ENCODE peak calls at places on chromosomes 1 and 21, in five cellular contexts. A is stimulated activated CD4-positive, alpha-beta T cell treated with anti-CD3 and anti-CD28 coated beads, Interleukin-2, amount 100 ng/mL, for 48 hours; X is body of pancreas; U is tibial nerve; H is kidney tubule cell. T is an unnamed sample.

GRCh38 chr1:55589656-55590297 is 374.6 kb upstream of the USP24 start:
- DNase-seq in H (no peak), U (peak; percentile 7), A (no peak), X (no peak), T (no peak)

GRCh38 chr1:200780545-200781444 is 42.1 kb downstream of the CAMSAP2 start:
- DNase-seq in X (no peak), H (peak; percentile 11), U (no peak), A (no peak), T (no peak)

GRCh38 chr1:17465186-17465585 is 25.7 kb upstream of the RCC2 start:
- DNase-seq in X (no peak), H (no peak), U (no peak), A (no peak), T (no peak)

GRCh38 chr21:46119565-46120271 is 21.8 kb downstream of the COL6A2 start:
- DNase-seq in A (no peak), U (no peak), X (no peak), H (no peak), T (no peak)

GRCh38 chr1:222786107-222786506 is 28.7 kb upstream of the DISP1 start:
- DNase-seq in U (no peak), H (peak; percentile 30), X (no peak), A (no peak), T (no peak)

GRCh38 chr1:19825298-19825697 is 10.2 kb upstream of the RNF186 start:
- DNase-seq in A (no peak), H (no peak), X (peak; percentile 82), U (no peak), T (no peak)

GRCh38 chr1:225771661-225772322 is 5.8 kb upstream of the SRP9 start:
- DNase-seq in H (no peak), X (no peak), A (no peak), U (no peak), T (no peak)

GRCh38 chr1:194331758-194332157 is 1145.3 kb upstream of the B3GALT2 start:
- DNase-seq in A (no peak), H (no peak), X (no peak), U (no peak), T (no peak)

GRCh38 chr1:94237291-94238226 is at the start of gene ARHGAP29:
- DNase-seq in A (peak; percentile 37), U (peak; percentile 59), H (peak; percentile 94), X (peak; percentile 89), T (no peak)

GRCh38 chr21:46500224-46500861 is 41.7 kb downstream of the DIP2A start:
- DNase-seq in U (no peak), A (no peak), X (no peak), H (peak; percentile 46), T (no peak)

GRCh38 chr1:2468041-2468472 is 8.0 kb upstream of the PLCH2 start:
- DNase-seq in U (no peak), A (peak; percentile 14), H (peak; percentile 17), X (no peak), T (no peak)

GRCh38 chr1:50661626-50662025 is 238.4 kb upstream of the DMRTA2 start:
- DNase-seq in X (no peak), U (no peak), H (peak; percentile 22), A (no peak), T (no peak)

GRCh38 chr1:225442156-225442555 is 14.3 kb upstream of the LBR start:
- DNase-seq in A (no peak), U (no peak), H (no peak), X (no peak), T (no peak)

GRCh38 chr21:29656504-29657227 is 283.1 kb downstream of the GRIK1 start:
- DNase-seq in H (peak; percentile 92), X (no peak), A (no peak), U (no peak), T (no peak)

GRCh38 chr1:16026723-16027484 is 5.1 kb downstream of the CLCNKA start:
- DNase-seq in X (no peak), H (no peak), A (no peak), U (no peak), T (no peak)

GRCh38 chr1:10724052-10724494 is 72.4 kb downstream of the CASZ1 start:
- DNase-seq in X (peak; percentile 91), H (peak; percentile 73), A (no peak), U (no peak), T (no peak)

GRCh38 chr21:16821588-16821987 is 691.3 kb upstream of the CXADR start:
- DNase-seq in A (no peak), H (peak; percentile 37), X (no peak), U (no peak), T (no peak)

GRCh38 chr1:60950431-60951068 is 131.8 kb upstream of the NFIA start:
- DNase-seq in X (no peak), H (no peak), A (no peak), U (no peak), T (no peak)

GRCh38 chr1:223234164-223234501 is 91.1 kb upstream of the TLR5 start:
- DNase-seq in U (no peak), X (no peak), A (no peak), H (no peak), T (no peak)

GRCh38 chr1:4761324-4761723 is 106.9 kb downstream of the AJAP1 start:
- DNase-seq in H (no peak), X (no peak), U (no peak), A (no peak), T (no peak)

GRCh38 chr1:220874201-220874655 is 5.0 kb upstream of the HLX start:
- DNase-seq in U (peak; percentile 67), H (peak; percentile 29), X (peak; percentile 45), A (no peak), T (no peak)

GRCh38 chr1:115145221-115145620 is 55.9 kb upstream of the TSPAN2 start:
- DNase-seq in H (no peak), A (no peak), U (no peak), X (no peak), T (no peak)

GRCh38 chr1:28021064-28021463 is 61.3 kb downstream of the XKR8 start:
- DNase-seq in H (no peak), A (no peak), U (no peak), X (no peak), T (no peak)

GRCh38 chr1:193543259-193543658 is 356.8 kb upstream of the B3GALT2 start:
- DNase-seq in H (no peak), A (no peak), U (no peak), X (no peak), T (no peak)

GRCh38 chr1:116679091-116679827 is 11.7 kb upstream of the IGSF3 start:
- DNase-seq in X (no peak), A (no peak), H (no peak), U (no peak), T (no peak)

GRCh38 chr1:167706931-167707877 is 14.6 kb upstream of the MPZL1 start:
- DNase-seq in A (no peak), X (no peak), H (no peak), U (no peak), T (no peak)

GRCh38 chr1:6588128-6588892 is 8.5 kb downstream of the ZBTB48 start:
- DNase-seq in X (no peak), A (no peak), H (no peak), U (no peak), T (no peak)

GRCh38 chr1:199550384-199551067 is 477.0 kb upstream of the NR5A2 start:
- DNase-seq in A (no peak), U (no peak), H (peak; percentile 23), X (no peak), T (no peak)

GRCh38 chr1:174217787-174218574 is 58.7 kb downstream of the RABGAP1L start:
- DNase-seq in A (no peak), X (no peak), U (no peak), H (peak; percentile 38), T (no peak)

GRCh38 chr1:204837440-204838084 is 33.1 kb upstream of the NFASC start:
- DNase-seq in H (peak; percentile 61), A (peak; percentile 21), X (peak; percentile 33), U (no peak), T (no peak)

GRCh38 chr1:219159946-219160645 is 13.6 kb upstream of the LYPLAL1 start:
- DNase-seq in X (no peak), H (no peak), U (no peak), A (no peak), T (no peak)

GRCh38 chr1:231544943-231545592 is 16.6 kb downstream of the TSNAX start:
- DNase-seq in U (no peak), X (no peak), H (no peak), A (no peak), T (no peak)

GRCh38 chr21:14862794-14863720 is 201.7 kb downstream of the NRIP1 start:
- DNase-seq in H (peak; percentile 23), A (peak; percentile 23), U (no peak), X (no peak), T (no peak)

GRCh38 chr1:82845371-82845770 is 1044.6 kb downstream of the ADGRL2 start:
- DNase-seq in H (no peak), X (no peak), U (no peak), A (no peak), T (no peak)

GRCh38 chr1:229641306-229641705 is 15.3 kb downstream of the URB2 start:
- DNase-seq in A (no peak), X (no peak), H (no peak), U (no peak), T (no peak)

GRCh38 chr1:154992721-154993571 is 440 bp upstream of the LENEP start:
- DNase-seq in A (no peak), X (no peak), H (peak; percentile 47), U (no peak), T (no peak)

GRCh38 chr1:60160141-60160540 is 86.6 kb upstream of the C1orf87 start:
- DNase-seq in A (no peak), U (no peak), X (no peak), H (no peak), T (no peak)

T was measured in nucleus accumbens.